ENCODE peak calls at places on chromosomes 4 and X, in eight cellular contexts. R is uterus, C is MV-4-11, X is activated T-helper 1 cell treated with Interleukin-2 at 50 U/mL for 16 hours, E is H9, O is AG08396, Y is endodermal cell, T is pons. L is an unnamed sample.
A peak's percentile ranks its signal among the peaks of the same experiment; 100 is the strongest.

GRCh38 chrX:138740361-138740760 is 28.8 kb upstream of the FGF13 start:
- DNase-seq in R (no peak), C (no peak), X (no peak), E (no peak), O (no peak), Y (no peak), T (no peak), L (no peak)

GRCh38 chr4:186074189-186074588 is 5.2 kb downstream of the TLR3 start:
- DNase-seq in R (no peak), C (peak; percentile 56), X (no peak), E (no peak), O (no peak), Y (no peak), T (peak; percentile 84), L (no peak)

GRCh38 chr4:3864736-3865721 is 98.8 kb downstream of the ADRA2C start:
- DNase-seq in R (no peak), C (no peak), X (no peak), E (no peak), O (no peak), Y (no peak), T (no peak), L (no peak)

GRCh38 chr4:53855886-53856260 is 208.5 kb downstream of the CHIC2 start:
- DNase-seq in R (peak; percentile 45), C (no peak), X (no peak), E (no peak), O (peak; percentile 17), Y (no peak), T (no peak), L (no peak)

GRCh38 chrX:31969714-31970113 is 897.9 kb upstream of the FTHL17 start:
- DNase-seq in R (no peak), C (no peak), X (no peak), E (no peak), O (no peak), Y (no peak), T (no peak), L (no peak)

GRCh38 chr4:174983128-174983750 is 65.1 kb downstream of the ADAM29 start:
- DNase-seq in R (no peak), C (no peak), X (no peak), E (no peak), O (no peak), Y (no peak), T (no peak), L (no peak)

GRCh38 chr4:157804986-157805385 is 367.8 kb downstream of the GASK1B start:
- DNase-seq in R (no peak), C (no peak), X (no peak), E (no peak), O (no peak), Y (no peak), T (no peak), L (no peak)

GRCh38 chr4:147578057-147578476 is 39.1 kb upstream of the TMEM184C start:
- DNase-seq in R (peak; percentile 34), C (no peak), X (no peak), E (no peak), O (peak; percentile 76), Y (no peak), T (no peak), L (no peak)

GRCh38 chr4:86223472-86223871 is 136.4 kb downstream of the MAPK10 start:
- DNase-seq in R (no peak), C (no peak), X (no peak), E (peak; percentile 82), O (peak; percentile 14), Y (peak; percentile 90), T (no peak), L (no peak)

GRCh38 chr4:8756816-8757215 is 114.8 kb downstream of the HMX1 start:
- DNase-seq in R (no peak), C (no peak), X (no peak), E (no peak), O (no peak), Y (peak; percentile 58), T (no peak), L (peak; percentile 44)

GRCh38 chr4:39514888-39515401 is 12.3 kb downstream of the UGDH start:
- DNase-seq in R (no peak), C (no peak), X (no peak), E (no peak), O (no peak), Y (no peak), T (no peak), L (no peak)

GRCh38 chrX:9134341-9134740 is 100.4 kb upstream of the FAM9B start:
- DNase-seq in R (peak; percentile 22), C (no peak), X (no peak), E (no peak), O (no peak), Y (no peak), T (no peak), L (no peak)

GRCh38 chr4:137521053-137521452 is 11.2 kb downstream of the PCDH18 start:
- DNase-seq in R (no peak), C (no peak), X (no peak), E (no peak), O (no peak), Y (no peak), T (no peak), L (no peak)

GRCh38 chr4:67531349-67531748 is 14.0 kb downstream of the CENPC start:
- DNase-seq in R (no peak), C (no peak), X (no peak), E (no peak), O (no peak), Y (no peak), T (no peak), L (no peak)

GRCh38 chr4:151226004-151226932 is 50.7 kb upstream of the PRSS48 start:
- DNase-seq in R (no peak), C (no peak), X (no peak), E (no peak), O (peak; percentile 82), Y (no peak), T (peak; percentile 92), L (no peak)